ENCODE peak calls at places on chromosomes 12 and 14, in five cellular contexts. One of them, this sample, is unnamed.

GRCh38 chr14:79254069-79254775 is 957.1 kb downstream of the DIO2 start:
- DNase-seq in GOT3: no peak
- DNase-seq in activated T-helper 1 cell treated with Interleukin-2 at 50 U/mL for 16 hours: no peak
- DNase-seq in C1 segment of cervical spinal cord: no peak
- DNase-seq in NCI-H187 treated with DMSO at 0.1 percent for 48 hours: no peak
- DNase-seq in this sample: no peak

GRCh38 chr12:12333980-12334709 is 15.9 kb downstream of the MANSC1 start:
- DNase-seq in GOT3: no peak
- DNase-seq in activated T-helper 1 cell treated with Interleukin-2 at 50 U/mL for 16 hours: peak
- DNase-seq in C1 segment of cervical spinal cord: no peak
- DNase-seq in NCI-H187 treated with DMSO at 0.1 percent for 48 hours: peak
- DNase-seq in this sample: peak

GRCh38 chr14:21169587-21169986 is 13.7 kb upstream of the OR5AU1 start:
- DNase-seq in GOT3: no peak
- DNase-seq in activated T-helper 1 cell treated with Interleukin-2 at 50 U/mL for 16 hours: no peak
- DNase-seq in C1 segment of cervical spinal cord: no peak
- DNase-seq in NCI-H187 treated with DMSO at 0.1 percent for 48 hours: no peak
- DNase-seq in this sample: no peak

GRCh38 chr12:52359511-52360103 is 7.7 kb downstream of the KRT85 start:
- DNase-seq in GOT3: no peak
- DNase-seq in activated T-helper 1 cell treated with Interleukin-2 at 50 U/mL for 16 hours: no peak
- DNase-seq in C1 segment of cervical spinal cord: no peak
- DNase-seq in NCI-H187 treated with DMSO at 0.1 percent for 48 hours: no peak
- DNase-seq in this sample: no peak

GRCh38 chr12:45928309-45928708 is 62.1 kb downstream of the SCAF11 start:
- DNase-seq in GOT3: no peak
- DNase-seq in activated T-helper 1 cell treated with Interleukin-2 at 50 U/mL for 16 hours: no peak
- DNase-seq in C1 segment of cervical spinal cord: no peak
- DNase-seq in NCI-H187 treated with DMSO at 0.1 percent for 48 hours: no peak
- DNase-seq in this sample: no peak

GRCh38 chr12:78115889-78116288 is 285.2 kb downstream of the NAV3 start:
- DNase-seq in GOT3: no peak
- DNase-seq in activated T-helper 1 cell treated with Interleukin-2 at 50 U/mL for 16 hours: no peak
- DNase-seq in C1 segment of cervical spinal cord: no peak
- DNase-seq in NCI-H187 treated with DMSO at 0.1 percent for 48 hours: no peak
- DNase-seq in this sample: no peak

GRCh38 chr14:61154606-61155005 is 126.5 kb downstream of the TMEM30B start:
- DNase-seq in GOT3: no peak
- DNase-seq in activated T-helper 1 cell treated with Interleukin-2 at 50 U/mL for 16 hours: no peak
- DNase-seq in C1 segment of cervical spinal cord: no peak
- DNase-seq in NCI-H187 treated with DMSO at 0.1 percent for 48 hours: no peak
- DNase-seq in this sample: no peak

GRCh38 chr14:99774526-99775307 is 18.5 kb upstream of the EML1 start:
- DNase-seq in GOT3: no peak
- DNase-seq in activated T-helper 1 cell treated with Interleukin-2 at 50 U/mL for 16 hours: no peak
- DNase-seq in C1 segment of cervical spinal cord: peak
- DNase-seq in NCI-H187 treated with DMSO at 0.1 percent for 48 hours: no peak
- DNase-seq in this sample: no peak

GRCh38 chr14:51283402-51283825 is 43.4 kb downstream of the TMX1 start:
- DNase-seq in GOT3: no peak
- DNase-seq in activated T-helper 1 cell treated with Interleukin-2 at 50 U/mL for 16 hours: no peak
- DNase-seq in C1 segment of cervical spinal cord: no peak
- DNase-seq in NCI-H187 treated with DMSO at 0.1 percent for 48 hours: peak
- DNase-seq in this sample: peak

GRCh38 chr12:3551386-3551785 is 60.4 kb downstream of the PRMT8 start:
- DNase-seq in GOT3: no peak
- DNase-seq in activated T-helper 1 cell treated with Interleukin-2 at 50 U/mL for 16 hours: no peak
- DNase-seq in C1 segment of cervical spinal cord: no peak
- DNase-seq in NCI-H187 treated with DMSO at 0.1 percent for 48 hours: no peak
- DNase-seq in this sample: no peak

GRCh38 chr14:100342195-100342594 is 19.1 kb downstream of the SLC25A47 start:
- DNase-seq in GOT3: no peak
- DNase-seq in activated T-helper 1 cell treated with Interleukin-2 at 50 U/mL for 16 hours: no peak
- DNase-seq in C1 segment of cervical spinal cord: no peak
- DNase-seq in NCI-H187 treated with DMSO at 0.1 percent for 48 hours: no peak
- DNase-seq in this sample: no peak

GRCh38 chr12:15350643-15351042 is 28.3 kb downstream of the PTPRO start:
- DNase-seq in GOT3: no peak
- DNase-seq in activated T-helper 1 cell treated with Interleukin-2 at 50 U/mL for 16 hours: no peak
- DNase-seq in C1 segment of cervical spinal cord: no peak
- DNase-seq in NCI-H187 treated with DMSO at 0.1 percent for 48 hours: no peak
- DNase-seq in this sample: no peak

GRCh38 chr14:64906022-64906421 is 8.2 kb upstream of the CHURC1 start:
- DNase-seq in GOT3: no peak
- DNase-seq in activated T-helper 1 cell treated with Interleukin-2 at 50 U/mL for 16 hours: no peak
- DNase-seq in C1 segment of cervical spinal cord: no peak
- DNase-seq in NCI-H187 treated with DMSO at 0.1 percent for 48 hours: no peak
- DNase-seq in this sample: no peak

This sample was measured in SW 1271.